ENCODE peak calls at places on chromosomes 13 and 19, in eight cellular contexts. B is GM23248; N is aorta; P is RWPE1; S is K562; D is CD8-positive, alpha-beta memory T cell; I is psoas muscle; Z is Panc1. A is an unnamed sample.

GRCh38 chr19:35357867-35358573 is at the start of gene FFAR3:
- DNase-seq in Z (no peak), I (no peak), B (peak), D (no peak), S (no peak), N (peak), P (no peak), A (no peak)

GRCh38 chr19:38506723-38507550 is 73.4 kb downstream of the RYR1 start:
- DNase-seq in I (peak), D (peak), P (peak), N (peak), S (peak), Z (peak), B (peak), A (peak)

GRCh38 chr19:29371766-29372415 is 153.9 kb upstream of the VSTM2B start:
- DNase-seq in I (no peak), Z (no peak), D (no peak), B (no peak), P (no peak), N (no peak), S (no peak), A (no peak)

GRCh38 chr13:75537401-75538365 is at the start of gene COMMD6:
- DNase-seq in N (peak), B (peak), Z (peak), S (peak), P (peak), D (peak), I (peak), A (peak)

GRCh38 chr19:41570639-41571112 is 5.3 kb upstream of the CEACAM21 start:
- DNase-seq in N (peak), S (peak), D (peak), P (peak), I (peak), B (peak), Z (peak), A (peak)

GRCh38 chr19:7988307-7988706 is 17.1 kb downstream of the ELAVL1 start:
- DNase-seq in B (peak), I (no peak), S (no peak), N (no peak), P (peak), D (no peak), Z (no peak), A (no peak)

GRCh38 chr19:42121666-42122069 is 10.6 kb downstream of the POU2F2 start:
- DNase-seq in B (peak), I (peak), D (peak), S (no peak), Z (no peak), P (peak), N (peak), A (no peak)

GRCh38 chr19:35716735-35716984 is 1.1 kb upstream of the KMT2B start:
- DNase-seq in Z (no peak), N (peak), S (no peak), I (no peak), P (no peak), D (no peak), B (no peak), A (no peak)

GRCh38 chr19:51986309-51987291 is at the start of gene ZNF350:
- DNase-seq in S (peak), D (peak), Z (peak), N (peak), P (peak), B (peak), I (peak), A (peak)

GRCh38 chr19:6125571-6125989 is 9.9 kb upstream of the ACSBG2 start:
- DNase-seq in Z (peak), B (peak), S (peak), N (peak), D (peak), I (peak), P (peak), A (no peak)

GRCh38 chr13:44768233-44768632 is 192.1 kb upstream of the TSC22D1 start:
- DNase-seq in I (no peak), N (no peak), P (no peak), B (no peak), Z (no peak), S (no peak), D (no peak), A (no peak)

GRCh38 chr19:18292810-18293641 is 11.6 kb upstream of the JUND start:
- DNase-seq in N (peak), B (peak), P (peak), I (peak), Z (no peak), D (no peak), S (peak), A (peak)

GRCh38 chr13:93767917-93768422 is 541.4 kb downstream of the GPC6 start:
- DNase-seq in D (no peak), B (no peak), I (no peak), N (no peak), S (no peak), P (no peak), Z (no peak), A (no peak)

GRCh38 chr13:109428146-109428545 is 358.2 kb downstream of the IRS2 start:
- DNase-seq in B (no peak), S (no peak), I (no peak), P (no peak), N (no peak), D (no peak), Z (no peak), A (no peak)

GRCh38 chr19:13176345-13176744 is 26.1 kb downstream of the IER2 start:
- DNase-seq in B (no peak), S (no peak), D (no peak), I (no peak), P (no peak), N (no peak), Z (no peak), A (no peak)

GRCh38 chr13:33264620-33264978 is 21.0 kb downstream of the STARD13 start:
- DNase-seq in N (no peak), S (no peak), D (no peak), Z (no peak), B (no peak), I (peak), P (no peak), A (no peak)

GRCh38 chr13:41461527-41462124 is 4.3 kb downstream of the RGCC start:
- DNase-seq in D (no peak), Z (no peak), I (no peak), N (no peak), P (no peak), S (no peak), B (no peak), A (no peak)

GRCh38 chr13:26017196-26017921 is 34.5 kb downstream of the SHISA2 start:
- DNase-seq in I (no peak), Z (no peak), D (no peak), S (no peak), B (peak), N (no peak), P (no peak), A (peak)

GRCh38 chr13:56986121-56986520 is 154.6 kb upstream of the PRR20A start:
- DNase-seq in B (no peak), P (no peak), I (no peak), N (no peak), S (no peak), D (no peak), Z (no peak), A (no peak)

GRCh38 chr13:43405457-43405856 is 381.3 kb downstream of the ENOX1 start:
- DNase-seq in S (no peak), Z (no peak), N (no peak), D (no peak), B (peak), P (peak), I (no peak), A (no peak)

GRCh38 chr13:108929532-108929931 is 300.1 kb downstream of the MYO16 start:
- DNase-seq in B (peak), D (no peak), Z (no peak), P (peak), I (no peak), N (no peak), S (no peak), A (no peak)

GRCh38 chr13:95206116-95206515 is 95.1 kb downstream of the ABCC4 start:
- DNase-seq in N (no peak), Z (no peak), S (no peak), B (no peak), D (no peak), I (no peak), P (no peak), A (no peak)
- H3K27ac ChIP-seq in N (no peak), Z (no peak), S (no peak), B (no peak), D (no peak), I (no peak), P (no peak), A (no peak)

GRCh38 chr19:4897146-4897545 is 5.5 kb downstream of the ARRDC5 start:
- DNase-seq in P (no peak), D (no peak), Z (no peak), S (no peak), N (no peak), B (no peak), I (no peak), A (no peak)

GRCh38 chr19:4891066-4891465 is 11.6 kb downstream of the ARRDC5 start:
- DNase-seq in Z (no peak), P (no peak), I (no peak), N (no peak), D (no peak), S (no peak), B (no peak), A (no peak)

GRCh38 chr19:4896372-4896771 is 6.3 kb downstream of the ARRDC5 start:
- DNase-seq in B (peak), D (no peak), S (no peak), Z (no peak), P (peak), N (no peak), I (peak), A (no peak)
- H3K27ac ChIP-seq in B (no peak), D (no peak), S (no peak), Z (no peak), P (peak), N (no peak), I (peak), A (no peak)

DNA sequence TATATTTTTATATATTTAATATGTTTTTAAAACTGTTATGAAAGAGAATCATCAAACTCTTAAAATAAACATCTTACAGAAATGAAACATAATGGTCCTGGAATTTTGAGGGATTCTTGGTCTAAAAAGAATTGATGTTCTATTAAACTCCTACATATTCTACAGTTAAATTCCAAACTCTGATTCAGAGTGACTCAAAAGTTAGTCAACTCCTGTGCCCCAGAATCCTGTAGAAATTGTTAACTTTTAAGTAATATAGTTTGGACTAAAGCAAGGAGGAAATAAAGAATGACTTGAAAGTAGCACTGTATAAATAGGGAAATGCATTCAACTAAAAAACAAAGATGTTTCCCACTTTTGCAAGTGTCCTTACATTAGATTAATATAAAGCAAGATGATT is 47.7 kb downstream of the FNDC3A start:
- DNase-seq in I (no peak), P (peak), D (no peak), N (no peak), Z (peak), B (peak), S (no peak), A (no peak)
- H3K27ac ChIP-seq in I (no peak), P (no peak), D (no peak), N (no peak), Z (no peak), B (peak), S (no peak), A (no peak)

GRCh38 chr19:3458595-3459284 is 21.6 kb downstream of the SMIM24 start:
- DNase-seq in N (peak), I (no peak), D (no peak), B (peak), P (no peak), Z (no peak), S (no peak), A (no peak)
- H3K27ac ChIP-seq in N (peak), I (peak), D (no peak), B (peak), P (peak), Z (no peak), S (no peak), A (peak)

GRCh38 chr13:24661713-24662112 is 18.5 kb upstream of the ATP12A start:
- DNase-seq in Z (no peak), P (no peak), D (no peak), I (no peak), N (no peak), S (no peak), B (no peak), A (no peak)
- H3K27ac ChIP-seq in Z (no peak), P (no peak), D (no peak), I (no peak), N (no peak), S (no peak), B (no peak), A (no peak)

GRCh38 chr19:14519245-14519859 is 1.2 kb upstream of the DNAJB1 start:
- DNase-seq in I (peak), N (no peak), S (no peak), B (no peak), D (no peak), Z (no peak), P (no peak), A (no peak)

GRCh38 chr19:14516048-14516534 is 2.1 kb downstream of the DNAJB1 start:
- DNase-seq in N (no peak), B (no peak), I (no peak), S (no peak), P (no peak), Z (no peak), D (no peak), A (no peak)

GRCh38 chr19:14517446-14517839 is 754 bp downstream of the DNAJB1 start:
- DNase-seq in I (no peak), P (no peak), S (no peak), D (no peak), B (peak), N (peak), Z (no peak), A (no peak)

GRCh38 chr19:14516746-14517438 is 1.3 kb downstream of the DNAJB1 start:
- DNase-seq in B (peak), P (no peak), D (no peak), I (no peak), S (no peak), N (no peak), Z (no peak), A (no peak)

DNA sequence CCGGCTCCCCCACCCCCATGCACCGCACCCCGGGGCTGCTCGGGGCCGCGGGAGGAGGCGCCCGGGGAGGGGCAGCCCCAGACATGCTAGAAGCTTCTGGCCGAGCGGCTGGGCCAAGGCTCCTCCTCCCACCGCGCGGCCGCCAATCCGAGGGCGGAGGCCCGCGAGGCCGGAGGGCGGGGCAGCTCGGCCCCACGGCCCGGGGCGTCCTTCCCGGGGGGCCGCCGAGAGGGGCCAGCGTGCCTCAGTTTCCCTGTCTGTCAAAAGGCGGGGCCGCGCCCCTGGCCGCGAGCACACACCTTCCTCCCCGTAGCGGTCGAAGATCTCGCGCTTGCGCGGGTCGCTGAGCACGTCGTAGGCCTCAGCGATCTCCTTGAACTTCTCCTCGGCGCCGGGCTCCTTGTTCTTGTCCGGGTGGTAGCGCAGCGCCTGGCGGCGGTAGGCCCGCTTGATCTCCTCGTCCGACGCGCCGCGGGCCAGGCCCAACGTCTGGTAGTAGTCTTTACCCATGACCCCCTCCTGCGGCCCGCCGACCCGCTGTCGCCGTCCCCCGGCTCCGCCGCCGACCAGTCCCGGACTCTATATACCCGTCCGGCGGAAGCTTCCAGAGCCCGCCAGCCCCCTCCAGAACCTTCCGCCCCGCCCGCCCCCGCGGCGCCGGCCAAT is at the start of gene DNAJB1:
- DNase-seq in P (peak), I (peak), D (peak), B (peak), Z (no peak), S (peak), N (peak), A (peak)
- H3K27ac ChIP-seq in P (peak), I (peak), D (peak), B (peak), Z (peak), S (peak), N (peak), A (peak)

DNA sequence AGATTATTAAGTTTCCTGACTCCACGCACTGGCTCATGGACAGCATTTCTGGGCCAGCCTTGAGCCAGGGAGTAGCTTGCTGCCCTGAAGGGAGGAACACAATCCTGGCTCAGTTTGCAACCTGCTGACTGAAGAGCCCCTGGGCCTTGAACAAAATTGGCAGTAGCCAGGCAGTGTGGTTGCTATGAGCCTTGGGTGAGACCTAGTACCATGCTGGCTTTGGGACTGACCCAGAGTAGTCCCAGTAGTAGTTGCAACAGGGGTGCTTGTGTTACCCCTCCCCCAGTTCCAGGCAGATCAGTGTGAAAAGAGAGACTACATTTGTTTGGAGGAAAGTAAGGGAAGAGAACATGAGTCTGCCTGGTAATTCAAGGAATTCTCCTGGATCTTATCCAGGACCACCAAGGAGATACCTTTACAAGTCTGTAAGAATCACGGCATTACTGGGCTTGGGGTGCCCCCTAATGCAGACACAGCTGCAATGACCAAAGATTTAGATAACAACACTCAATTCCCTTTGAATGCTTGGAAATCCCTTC is 22.0 kb downstream of the ITGBL1 start:
- DNase-seq in I (no peak), B (peak), S (no peak), P (no peak), N (peak), D (no peak), Z (no peak), A (no peak)
- H3K27ac ChIP-seq in I (no peak), B (peak), S (no peak), P (peak), N (no peak), D (no peak), Z (peak), A (no peak)

GRCh38 chr13:21986602-21987001 is 315.7 kb downstream of the FGF9 start:
- DNase-seq in N (peak), I (peak), Z (no peak), S (no peak), P (no peak), D (no peak), B (peak), A (no peak)

GRCh38 chr13:21988624-21989023 is 317.8 kb downstream of the FGF9 start:
- DNase-seq in S (no peak), Z (no peak), I (no peak), D (no peak), P (no peak), N (no peak), B (no peak), A (no peak)

GRCh38 chr13:21980049-21980448 is 309.2 kb downstream of the FGF9 start:
- DNase-seq in N (no peak), B (no peak), Z (no peak), D (no peak), P (no peak), I (no peak), S (no peak), A (no peak)

GRCh38 chr13:21987793-21988192 is 316.9 kb downstream of the FGF9 start:
- DNase-seq in B (no peak), P (no peak), N (no peak), D (no peak), S (peak), Z (no peak), I (no peak), A (no peak)

GRCh38 chr13:21984156-21984555 is 313.3 kb downstream of the FGF9 start:
- DNase-seq in Z (no peak), D (no peak), I (no peak), P (no peak), B (no peak), N (no peak), S (no peak), A (no peak)
- H3K27ac ChIP-seq in Z (no peak), D (no peak), I (no peak), P (no peak), B (no peak), N (no peak), S (no peak), A (no peak)

GRCh38 chr13:48928781-48929430 is 46.8 kb upstream of the FNDC3A start:
- DNase-seq in Z (no peak), I (no peak), B (no peak), S (no peak), D (no peak), P (no peak), N (no peak), A (no peak)

GRCh38 chr13:48930933-48931332 is 44.8 kb upstream of the FNDC3A start:
- DNase-seq in P (no peak), B (no peak), N (no peak), Z (no peak), S (no peak), D (no peak), I (no peak), A (no peak)
- H3K27ac ChIP-seq in P (no peak), B (no peak), N (no peak), Z (no peak), S (no peak), D (no peak), I (no peak), A (no peak)

GRCh38 chr19:53518716-53519115 is 19.2 kb upstream of the ZNF331 start:
- DNase-seq in D (no peak), B (no peak), N (no peak), P (no peak), I (no peak), S (no peak), Z (no peak), A (no peak)

GRCh38 chr19:53520547-53521372 is 17.2 kb upstream of the ZNF331 start:
- DNase-seq in N (peak), Z (peak), B (peak), I (peak), D (peak), P (peak), S (peak), A (peak)

GRCh38 chr19:53519431-53519830 is 18.5 kb upstream of the ZNF331 start:
- DNase-seq in P (no peak), N (no peak), D (no peak), Z (no peak), I (no peak), B (peak), S (no peak), A (no peak)

GRCh38 chr19:53521373-53522202 is 16.4 kb upstream of the ZNF331 start:
- DNase-seq in D (no peak), N (peak), I (no peak), B (no peak), S (no peak), Z (no peak), P (no peak), A (no peak)

GRCh38 chr19:53520163-53520546 is 17.8 kb upstream of the ZNF331 start:
- DNase-seq in N (no peak), D (no peak), P (no peak), Z (no peak), I (peak), B (no peak), S (no peak), A (no peak)
- H3K27ac ChIP-seq in N (no peak), D (peak), P (peak), Z (peak), I (peak), B (peak), S (peak), A (peak)